ENCODE peak calls at places on chromosomes 7 and 10, in ten cellular contexts. O is PC-9; Q is adrenal gland; K is CD8-positive, alpha-beta memory T cell; E is K562; R is neural progenitor cell; I is HCT116; V is Panc1; Y is aorta; B is CD4-positive, alpha-beta memory T cell. X is an unnamed sample.
A peak's percentile ranks its signal among the peaks of the same experiment; 100 is the strongest.

GRCh38 chr7:2610466-2610865 is 21.3 kb upstream of the TTYH3 start:
- DNase-seq in O (no peak), Q (no peak), K (no peak), E (no peak), R (no peak), I (no peak), V (no peak), Y (no peak), B (no peak), X (no peak)

GRCh38 chr7:13017325-13017853 is 330.0 kb downstream of the ARL4A start:
- DNase-seq in O (peak; percentile 23), Q (no peak), K (no peak), E (no peak), R (peak; percentile 89), I (peak; percentile 96), V (no peak), Y (no peak), B (no peak), X (no peak)

GRCh38 chr10:77428776-77429395 is 208.7 kb downstream of the KCNMA1 start:
- DNase-seq in O (no peak), Q (peak; percentile 66), K (no peak), E (peak; percentile 26), R (peak; percentile 61), I (peak; percentile 24), V (no peak), Y (peak; percentile 81), B (no peak), X (no peak)

GRCh38 chr7:48511021-48511579 is 339.8 kb downstream of the ABCA13 start:
- DNase-seq in O (no peak), Q (peak; percentile 15), K (no peak), E (no peak), R (no peak), I (no peak), V (no peak), Y (no peak), B (no peak), X (no peak)

GRCh38 chr10:131676971-131677421 is 223.8 kb upstream of the PPP2R2D start:
- DNase-seq in O (no peak), Q (no peak), K (no peak), E (no peak), R (peak; percentile 94), I (no peak), V (no peak), Y (no peak), B (no peak), X (no peak)

GRCh38 chr10:90222372-90222771 is 521.0 kb downstream of the KIF20B start:
- DNase-seq in O (peak; percentile 16), Q (no peak), K (no peak), E (no peak), R (no peak), I (peak; percentile 45), V (no peak), Y (no peak), B (no peak), X (no peak)

GRCh38 chr7:42414961-42415505 is 178.0 kb upstream of the GLI3 start:
- DNase-seq in O (no peak), Q (no peak), K (no peak), E (no peak), R (no peak), I (no peak), V (no peak), Y (no peak), B (no peak), X (no peak)

GRCh38 chr7:18481776-18482175 is 13.8 kb upstream of the HDAC9 start:
- DNase-seq in O (no peak), Q (no peak), K (no peak), E (no peak), R (no peak), I (no peak), V (no peak), Y (no peak), B (no peak), X (no peak)

GRCh38 chr10:73182568-73182967 is 14.6 kb downstream of the FAM149B1 start:
- DNase-seq in O (no peak), Q (no peak), K (no peak), E (no peak), R (no peak), I (no peak), V (no peak), Y (no peak), B (no peak), X (no peak)

GRCh38 chr10:69461327-69462025 is 10.2 kb downstream of the TSPAN15 start:
- DNase-seq in O (no peak), Q (no peak), K (no peak), E (no peak), R (no peak), I (no peak), V (no peak), Y (no peak), B (no peak), X (no peak)

GRCh38 chr10:69460576-69461242 is 9.4 kb downstream of the TSPAN15 start:
- DNase-seq in O (no peak), Q (no peak), K (no peak), E (no peak), R (no peak), I (no peak), V (no peak), Y (no peak), B (no peak), X (no peak)

GRCh38 chr10:69458426-69459100 is 7.3 kb downstream of the TSPAN15 start:
- DNase-seq in O (peak; percentile 97), Q (peak; percentile 56), K (no peak), E (no peak), R (no peak), I (peak; percentile 82), V (no peak), Y (peak; percentile 77), B (no peak), X (peak; percentile 60)

GRCh38 chr10:69459101-69459805 is 8.0 kb downstream of the TSPAN15 start:
- DNase-seq in O (no peak), Q (no peak), K (no peak), E (no peak), R (no peak), I (no peak), V (no peak), Y (no peak), B (no peak), X (no peak)

GRCh38 chr10:69459893-69460575 is 8.8 kb downstream of the TSPAN15 start:
- DNase-seq in O (no peak), Q (no peak), K (no peak), E (no peak), R (no peak), I (no peak), V (no peak), Y (no peak), B (no peak), X (no peak)
- H3K27ac ChIP-seq in O (peak overlapping the region; percentile 95), Q (peak overlapping the region; percentile 78), K (no peak overlapping the region), E (no peak overlapping the region), R (no peak overlapping the region), I (peak overlapping the region; percentile 69), V (peak overlapping the region; percentile 67), Y (no peak overlapping the region), B (no peak overlapping the region), X (peak overlapping the region; percentile 65)

GRCh38 chr10:13046861-13047528 is 45.5 kb upstream of the CCDC3 start:
- DNase-seq in O (no peak), Q (no peak), K (no peak), E (no peak), R (no peak), I (no peak), V (no peak), Y (no peak), B (no peak), X (no peak)
- H3K4me1 ChIP-seq in O (no peaks in the 10 kb centered on the region), Q (no peaks in the 10 kb centered on the region), K (no peaks in the 10 kb centered on the region), E (no peaks in the 10 kb centered on the region), R (peaks cover 31% of the 10 kb centered on the region), I (no peaks in the 10 kb centered on the region), V (no peaks in the 10 kb centered on the region), Y (no peaks in the 10 kb centered on the region), B (no peaks in the 10 kb centered on the region), X (peaks cover 4% of the 10 kb centered on the region)

GRCh38 chr7:3955026-3955425 is 654.0 kb downstream of the SDK1 start:
- DNase-seq in O (no peak), Q (no peak), K (no peak), E (no peak), R (no peak), I (no peak), V (no peak), Y (no peak), B (no peak), X (no peak)

GRCh38 chr7:3953946-3954345 is 652.9 kb downstream of the SDK1 start:
- DNase-seq in O (no peak), Q (no peak), K (no peak), E (no peak), R (no peak), I (no peak), V (no peak), Y (no peak), B (no peak), X (no peak)

GRCh38 chr7:3956949-3957348 is 655.9 kb downstream of the SDK1 start:
- DNase-seq in O (no peak), Q (no peak), K (no peak), E (no peak), R (no peak), I (no peak), V (no peak), Y (no peak), B (no peak), X (no peak)

GRCh38 chr7:3957735-3958491 is 656.9 kb downstream of the SDK1 start:
- DNase-seq in O (no peak), Q (no peak), K (no peak), E (no peak), R (no peak), I (no peak), V (no peak), Y (no peak), B (no peak), X (peak; percentile 27)

GRCh38 chr7:3955751-3956696 is 655.0 kb downstream of the SDK1 start:
- DNase-seq in O (no peak), Q (no peak), K (no peak), E (no peak), R (no peak), I (no peak), V (no peak), Y (no peak), B (no peak), X (peak; percentile 63)
- H3K27ac ChIP-seq in O (no peak overlapping the region), Q (no peak overlapping the region), K (no peak overlapping the region), E (no peak overlapping the region), R (no peak overlapping the region), I (no peak overlapping the region), V (peak overlapping the region; percentile 64), Y (no peak overlapping the region), B (no peak overlapping the region), X (no peak overlapping the region)

DNA sequence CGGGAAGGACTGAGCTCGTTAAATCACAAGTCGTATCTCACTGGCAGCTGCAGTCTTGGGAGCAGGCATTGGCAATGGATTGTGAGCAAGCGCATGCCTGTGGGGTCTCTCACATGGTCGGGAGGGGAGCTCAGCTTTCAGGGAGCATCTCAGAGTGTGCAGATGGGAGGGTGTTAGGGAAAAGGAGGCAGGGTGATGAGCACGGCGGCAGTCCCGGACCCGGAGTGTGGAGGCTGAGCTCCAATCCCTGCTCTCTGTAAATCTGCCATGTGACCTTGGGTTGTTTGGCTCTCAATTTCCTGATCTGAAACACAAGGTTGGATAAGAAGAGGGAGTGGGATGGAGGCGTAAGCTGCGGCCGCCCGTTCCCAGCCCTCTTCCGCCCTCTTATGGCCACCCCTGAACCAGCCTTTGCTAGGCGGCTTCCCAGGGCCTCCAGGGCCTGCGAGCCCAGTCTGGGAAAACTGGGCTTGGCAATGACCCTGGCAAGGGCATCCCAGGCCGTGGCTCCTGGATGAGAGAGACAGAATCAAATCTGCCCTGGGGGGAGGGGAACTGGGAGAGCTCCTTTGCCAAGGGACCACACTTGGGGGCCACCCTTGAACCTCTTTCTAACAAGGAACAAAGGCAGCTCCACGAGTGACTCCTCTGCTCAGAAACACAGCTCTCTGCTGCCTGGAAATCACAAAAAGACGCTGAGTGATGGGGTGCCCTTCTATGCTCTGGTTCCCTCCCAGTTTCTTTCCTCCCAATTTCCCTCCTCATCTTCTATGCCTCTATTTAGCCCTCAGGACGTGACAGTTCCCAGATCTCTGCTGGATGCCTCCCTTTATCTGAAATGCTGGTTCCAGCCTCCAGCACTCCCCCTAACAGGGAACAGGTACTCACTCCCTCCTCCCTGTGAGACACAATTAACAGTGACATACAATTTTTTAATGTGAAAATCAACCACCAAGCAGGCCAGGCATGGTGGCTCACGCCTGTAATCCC is 41.7 kb upstream of the LOXL4 start:
- DNase-seq in O (peak; percentile 58), Q (peak; percentile 80), K (no peak), E (peak; percentile 48), R (peak; percentile 82), I (peak; percentile 49), V (no peak), Y (peak; percentile 79), B (no peak), X (peak; percentile 76)
- H3K4me1 ChIP-seq in O (peaks cover 15% of the 10 kb centered on the region), Q (peaks cover 20% of the 10 kb centered on the region), K (no peaks in the 10 kb centered on the region), E (no peaks in the 10 kb centered on the region), R (peaks cover 6% of the 10 kb centered on the region), I (peaks cover 13% of the 10 kb centered on the region), V (peaks cover 13% of the 10 kb centered on the region), Y (no peaks in the 10 kb centered on the region), B (no peaks in the 10 kb centered on the region), X (peaks cover 3% of the 10 kb centered on the region)

X was measured in thyroid gland.